ENCODE peak calls at places on chromosomes 2 and 18, in four cellular contexts. F, Z, S and U are unnamed samples.

GRCh38 chr2:36499128-36499820 is 98.7 kb downstream of the FEZ2 start:
- DNase-seq in F (no peak), Z (no peak), S (no peak), U (no peak)

GRCh38 chr2:3505771-3506170 is 13.6 kb downstream of the ADI1 start:
- DNase-seq in F (no peak), Z (no peak), S (no peak), U (no peak)

GRCh38 chr2:191343796-191344338 is 98.7 kb downstream of the MYO1B start:
- DNase-seq in F (no peak), Z (no peak), S (no peak), U (no peak)

GRCh38 chr2:121196132-121196848 is 88.7 kb downstream of the TFCP2L1 start:
- DNase-seq in F (no peak), Z (no peak), S (peak), U (no peak)

GRCh38 chr2:162885281-162886070 is 46.9 kb upstream of the KCNH7 start:
- DNase-seq in F (no peak), Z (no peak), S (no peak), U (no peak)

GRCh38 chr18:47254341-47254939 is 3.0 kb upstream of the SKOR2 start:
- DNase-seq in F (no peak), Z (no peak), S (no peak), U (no peak)

GRCh38 chr2:145692971-145693478 is 1173.1 kb upstream of the ZEB2 start:
- DNase-seq in F (no peak), Z (no peak), S (no peak), U (no peak)

GRCh38 chr2:165927353-165927752 is 26.2 kb downstream of the TTC21B start:
- DNase-seq in F (no peak), Z (no peak), S (no peak), U (no peak)

GRCh38 chr2:68046642-68047240 is 16.1 kb downstream of the C1D start:
- DNase-seq in F (peak), Z (no peak), S (no peak), U (no peak)

GRCh38 chr2:207516206-207516605 is 13.6 kb upstream of the CREB1 start:
- DNase-seq in F (no peak), Z (no peak), S (no peak), U (no peak)

GRCh38 chr2:212387146-212387545 is 151.5 kb downstream of the ERBB4 start:
- DNase-seq in F (no peak), Z (no peak), S (no peak), U (no peak)

GRCh38 chr2:211867845-211868361 is 670.7 kb downstream of the ERBB4 start:
- DNase-seq in F (no peak), Z (no peak), S (no peak), U (no peak)

GRCh38 chr2:104102615-104103014 is 751.3 kb upstream of the POU3F3 start:
- DNase-seq in F (no peak), Z (no peak), S (no peak), U (no peak)

GRCh38 chr2:127145255-127145899 is 38.4 kb upstream of the BIN1 start:
- DNase-seq in F (no peak), Z (no peak), S (no peak), U (no peak)

GRCh38 chr2:54680397-54681032 is 42.9 kb upstream of the EML6 start:
- DNase-seq in F (no peak), Z (no peak), S (no peak), U (no peak)

GRCh38 chr2:17899871-17900270 is 21.4 kb downstream of the KCNS3 start:
- DNase-seq in F (no peak), Z (no peak), S (no peak), U (no peak)

GRCh38 chr2:31736695-31737454 is 156.1 kb upstream of the SRD5A2 start:
- DNase-seq in F (no peak), Z (no peak), S (no peak), U (no peak)

GRCh38 chr2:61144697-61145268 is 17.2 kb upstream of the C2orf74 start:
- DNase-seq in F (peak), Z (peak), S (peak), U (peak)

GRCh38 chr2:201174687-201175086 is 8.3 kb upstream of the CASP10 start:
- DNase-seq in F (no peak), Z (no peak), S (no peak), U (no peak)

GRCh38 chr18:11976882-11977281 is 4.4 kb upstream of the IMPA2 start:
- DNase-seq in F (no peak), Z (no peak), S (no peak), U (no peak)

GRCh38 chr18:26185267-26185666 is 41.0 kb upstream of the TAF4B start:
- DNase-seq in F (no peak), Z (no peak), S (no peak), U (no peak)

GRCh38 chr18:10453885-10454772 is at the start of gene APCDD1:
- DNase-seq in F (peak), Z (no peak), S (no peak), U (no peak)

DNA sequence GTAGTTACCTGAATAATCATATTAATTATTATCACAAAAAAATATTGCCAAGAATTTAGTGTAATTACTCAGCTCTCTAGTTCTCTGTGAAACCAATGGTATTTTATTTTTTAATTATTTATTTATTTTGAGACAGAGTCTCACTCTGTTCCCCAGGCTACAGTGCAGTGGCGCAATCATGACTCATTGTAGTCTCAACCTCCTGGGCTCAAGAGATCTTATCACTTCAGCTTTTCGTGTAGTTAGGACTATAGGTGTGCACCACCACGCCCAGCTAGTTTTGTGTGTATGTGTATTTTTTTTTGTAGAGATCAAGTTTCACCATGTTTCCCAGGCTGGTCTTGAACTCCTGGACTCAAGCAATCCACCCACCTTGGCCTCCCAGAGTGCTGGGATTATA is 440.4 kb upstream of the CDH20 start:
- DNase-seq in F (no peak), Z (no peak), S (no peak), U (no peak)
- TF ChIP-seq CTCF in F (no peak), Z (no peak), S (no peak), U (no peak)

GRCh38 chr2:107809835-107810234 is 16.9 kb upstream of the RGPD4 start:
- DNase-seq in F (no peak), Z (no peak), S (no peak), U (no peak)

GRCh38 chr2:107808986-107809385 is 17.7 kb upstream of the RGPD4 start:
- DNase-seq in F (no peak), Z (no peak), S (no peak), U (no peak)

GRCh38 chr2:107810734-107811133 is 16.0 kb upstream of the RGPD4 start:
- DNase-seq in F (no peak), Z (no peak), S (no peak), U (no peak)

GRCh38 chr2:107804608-107805498 is 21.8 kb upstream of the RGPD4 start:
- DNase-seq in F (no peak), Z (no peak), S (no peak), U (no peak)

DNA sequence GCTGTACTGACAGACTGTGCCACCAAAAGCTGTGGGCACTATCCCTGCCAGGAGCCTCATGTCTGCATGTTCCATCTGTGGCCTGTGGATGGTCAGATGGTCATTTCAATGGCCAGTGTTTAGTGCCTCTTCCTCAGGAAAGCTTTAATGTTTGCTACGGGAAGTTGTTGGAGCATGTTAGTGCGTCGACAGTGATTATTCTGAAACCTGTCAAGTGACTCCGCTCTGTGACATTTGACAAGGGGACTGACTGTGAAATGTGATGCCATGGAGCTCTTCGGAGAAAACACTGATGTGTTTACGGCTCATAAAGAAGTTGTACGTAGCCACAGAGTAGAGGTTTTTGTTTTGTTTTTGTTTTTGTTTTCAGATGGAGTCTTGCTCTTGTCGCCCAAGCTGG is 18.7 kb upstream of the RGPD4 start:
- DNase-seq in F (no peak), Z (no peak), S (no peak), U (no peak)
- H3K27ac ChIP-seq in F (no peak), Z (no peak), S (no peak), U (no peak)

DNA sequence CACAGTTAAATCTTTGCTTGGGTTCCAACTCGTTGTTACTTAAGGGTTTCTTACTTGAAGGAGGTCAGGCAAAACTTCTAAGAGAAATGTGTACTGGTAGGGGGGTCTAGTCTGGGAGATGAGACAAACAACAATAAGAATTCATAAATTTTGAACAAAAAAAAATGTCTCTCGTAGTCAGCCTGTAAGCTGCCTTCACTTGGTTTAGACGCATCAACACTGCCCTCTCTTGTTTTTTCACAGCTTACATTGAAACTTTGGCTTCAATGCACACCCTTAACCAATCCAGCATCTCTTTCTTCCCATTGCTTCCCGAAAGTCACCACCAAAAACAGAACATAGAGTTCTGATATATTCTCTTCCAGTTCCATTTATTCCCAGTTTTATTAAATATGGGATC is 576.4 kb upstream of the PIK3C3 start:
- DNase-seq in F (peak), Z (no peak), S (no peak), U (no peak)
- TF ChIP-seq CTCF in F (peak), Z (no peak), S (no peak), U (no peak)

GRCh38 chr2:222627764-222628163 is 28.1 kb downstream of the FARSB start:
- DNase-seq in F (no peak), Z (no peak), S (no peak), U (no peak)
- H3K27ac ChIP-seq in F (no peak), Z (no peak), S (no peak), U (no peak)

GRCh38 chr2:134500211-134500935 is 218.4 kb downstream of the TMEM163 start:
- DNase-seq in F (no peak), Z (no peak), S (no peak), U (no peak)
- TF ChIP-seq CTCF in F (no peak), Z (no peak), S (no peak), U (no peak)

DNA sequence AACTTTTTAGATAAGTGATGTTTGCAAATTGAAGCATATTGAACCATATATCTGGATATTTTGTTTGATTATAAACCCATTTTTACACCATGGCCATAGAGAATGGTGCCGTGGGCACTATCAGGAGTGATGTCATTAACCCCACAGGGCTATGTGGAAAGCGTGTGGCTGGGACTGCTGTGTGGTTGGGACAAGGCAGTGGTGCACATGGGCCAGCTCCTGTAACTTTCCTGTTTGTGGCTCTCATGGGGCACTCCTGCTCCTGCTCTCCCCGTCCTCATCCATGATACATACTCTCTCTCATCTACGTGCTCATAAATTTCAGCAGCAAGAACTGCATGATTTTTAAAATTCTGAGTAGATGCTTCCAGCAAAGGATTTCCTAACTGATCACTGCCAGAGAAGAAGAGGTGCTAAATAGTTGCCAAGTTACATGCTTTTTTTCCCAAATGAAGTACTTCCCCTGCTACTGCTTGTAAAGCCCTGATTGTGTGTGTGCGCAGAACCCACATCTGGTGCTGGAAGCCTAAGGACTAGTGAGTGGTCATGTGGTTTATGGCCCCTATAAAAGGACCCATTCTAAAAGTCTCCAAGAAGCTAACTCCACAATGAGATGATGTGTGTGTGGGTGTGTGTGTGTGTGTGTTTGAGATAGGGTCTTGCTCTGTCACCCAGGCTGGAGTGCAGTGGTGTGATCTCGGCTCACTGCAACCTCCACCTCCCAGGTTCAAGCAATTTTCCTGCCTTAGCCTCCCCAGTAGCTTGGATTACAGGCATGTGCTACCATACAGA is 240.9 kb downstream of the NEDD4L start:
- DNase-seq in F (no peak), Z (no peak), S (no peak), U (no peak)
- H3K27ac ChIP-seq in F (no peak), Z (no peak), S (peak), U (no peak)